ENCODE peak calls at places on chromosome 7, in ten cellular contexts. Z is NCI-H526 treated with DMSO at 0.1 percent for 48 hours; U is HS-27A; A is B cell; G is left ventricle myocardium inferior; Y is NCI-H1436; I is T-helper 22 cell; W is NAMALWA; R is A549; F is activated effector memory CD4-positive, alpha-beta T cell treated with Interleukin-2 at 50 U/mL for 16 hours. X is an unnamed sample.

GRCh38 chr7:130432886-130433285 is 7.9 kb downstream of the CEP41 start:
- DNase-seq in Y (no peak), U (no peak), Z (no peak), I (no peak), F (no peak), A (no peak), R (no peak), W (no peak), G (no peak), X (no peak)

GRCh38 chr7:158818325-158819213 is 10.7 kb downstream of the ESYT2 start:
- DNase-seq in A (peak), Y (peak), U (peak), F (peak), I (peak), G (peak), R (peak), W (peak), Z (no peak), X (peak)

GRCh38 chr7:81584667-81585066 is 185.2 kb downstream of the HGF start:
- DNase-seq in Z (no peak), U (no peak), I (no peak), Y (no peak), W (no peak), G (no peak), A (no peak), R (no peak), F (no peak), X (no peak)

GRCh38 chr7:106609416-106609815 is 51.5 kb downstream of the CCDC71L start:
- DNase-seq in Y (no peak), W (no peak), G (no peak), A (no peak), U (peak), I (no peak), F (no peak), Z (no peak), R (no peak), X (no peak)

GRCh38 chr7:140723002-140723401 is 26.5 kb downstream of the NDUFB2 start:
- DNase-seq in F (peak), R (no peak), I (no peak), W (no peak), G (no peak), U (no peak), Y (no peak), A (no peak), Z (no peak), X (no peak)

GRCh38 chr7:116942503-116942902 is 10.8 kb upstream of the ST7 start:
- DNase-seq in Z (no peak), W (no peak), U (no peak), A (no peak), F (no peak), I (no peak), G (no peak), Y (no peak), R (no peak), X (no peak)

GRCh38 chr7:124457841-124458240 is 307.8 kb downstream of the GPR37 start:
- DNase-seq in U (no peak), F (no peak), G (no peak), A (no peak), W (no peak), R (no peak), Z (no peak), I (no peak), Y (no peak), X (no peak)

GRCh38 chr7:4186513-4186780 is 495.6 kb upstream of the FOXK1 start:
- DNase-seq in W (no peak), Z (no peak), A (no peak), G (no peak), F (no peak), I (no peak), U (no peak), R (no peak), Y (no peak), X (no peak)

GRCh38 chr7:147235983-147236382 is 1119.4 kb downstream of the CNTNAP2 start:
- DNase-seq in R (no peak), U (no peak), G (no peak), Z (no peak), F (no peak), A (no peak), Y (no peak), W (no peak), I (no peak), X (no peak)

GRCh38 chr7:147595076-147595475 is 995.5 kb upstream of the C7orf33 start:
- DNase-seq in W (no peak), U (no peak), F (no peak), A (no peak), Z (no peak), R (no peak), Y (no peak), I (no peak), G (no peak), X (no peak)

GRCh38 chr7:76303057-76303828 is 770 bp downstream of the HSPB1 start:
- DNase-seq in U (peak), Z (peak), R (peak), I (peak), W (no peak), F (peak), A (peak), G (peak), Y (peak), X (peak)

GRCh38 chr7:166370-167060 is 25.9 kb upstream of the FAM20C start:
- DNase-seq in I (no peak), R (no peak), W (no peak), U (no peak), G (no peak), Y (no peak), A (no peak), F (no peak), Z (no peak), X (no peak)